ENCODE peak calls at places on chromosomes 5 and 9, in four cellular contexts. S is NCI-H2107; K is aorta; C is stimulated activated CD4-positive, alpha-beta T cell treated with anti-CD3 and anti-CD28 coated beads, Interleukin-2, amount 100 ng/mL, for 48 hours. M is an unnamed sample.

GRCh38 chr9:120625222-120625621 is 45.3 kb upstream of the CDK5RAP2 start:
- DNase-seq in S (no peak), K (no peak), C (no peak), M (no peak)

GRCh38 chr5:147439253-147439652 is 70.6 kb downstream of the DPYSL3 start:
- DNase-seq in S (no peak), K (no peak), C (no peak), M (no peak)

GRCh38 chr5:56112526-56113121 is 117.9 kb upstream of the IL6ST start:
- DNase-seq in S (no peak), K (no peak), C (no peak), M (no peak)

GRCh38 chr5:133387621-133388020 is 224.7 kb downstream of the FSTL4 start:
- DNase-seq in S (no peak), K (no peak), C (no peak), M (no peak)

GRCh38 chr9:99835581-99835980 is 13.9 kb downstream of the NR4A3 start:
- DNase-seq in S (no peak), K (no peak), C (no peak), M (no peak)

GRCh38 chr5:90549729-90550275 is 8.8 kb upstream of the ADGRV1 start:
- DNase-seq in S (no peak), K (no peak), C (no peak), M (no peak)

GRCh38 chr5:151424892-151425523 is 22.4 kb upstream of the SLC36A1 start:
- DNase-seq in S (no peak), K (no peak), C (no peak), M (no peak)

GRCh38 chr9:113591899-113592625 is 128.5 kb downstream of the RGS3 start:
- DNase-seq in S (no peak), K (peak), C (no peak), M (no peak)

GRCh38 chr5:178472138-178472537 is 118.1 kb downstream of the COL23A1 start:
- DNase-seq in S (no peak), K (no peak), C (no peak), M (no peak)

GRCh38 chr9:5113994-5114748 is 71.3 kb downstream of the INSL6 start:
- DNase-seq in S (no peak), K (peak), C (no peak), M (no peak)

GRCh38 chr5:154786414-154786813 is 31.2 kb downstream of the LARP1 start:
- DNase-seq in S (no peak), K (no peak), C (no peak), M (no peak)

GRCh38 chr9:133942206-133942975 is 49.7 kb downstream of the VAV2 start:
- DNase-seq in S (no peak), K (peak), C (no peak), M (no peak)

GRCh38 chr5:150779397-150780179 is 1.0 kb downstream of the SMIM3 start:
- DNase-seq in S (no peak), K (no peak), C (no peak), M (no peak)

GRCh38 chr9:14066815-14067214 is 247.1 kb downstream of the NFIB start:
- DNase-seq in S (no peak), K (no peak), C (no peak), M (no peak)